ENCODE peak calls at places on chromosomes 4 and X, in six cellular contexts. One of them, this sample, is unnamed.

GRCh38 chr4:164210377-164210776 is 543.6 kb upstream of the SMIM31 start:
- DNase-seq in HFF-Myc: no peak
- DNase-seq in GM13977: no peak
- DNase-seq in mucosa of descending colon: no peak
- DNase-seq in progenitor cell of endocrine pancreas: no peak
- DNase-seq in fibroblast of villous mesenchyme: no peak
- DNase-seq in this sample: no peak

GRCh38 chr4:143417679-143418403 is 81.2 kb downstream of the GAB1 start:
- DNase-seq in fibroblast of villous mesenchyme: no peak
- DNase-seq in GM13977: peak; percentile 23
- DNase-seq in HFF-Myc: no peak
- DNase-seq in mucosa of descending colon: no peak
- DNase-seq in progenitor cell of endocrine pancreas: no peak
- DNase-seq in this sample: no peak

GRCh38 chr4:83639849-83640493 is 104.1 kb downstream of the GPAT3 start:
- DNase-seq in fibroblast of villous mesenchyme: peak; percentile 84
- DNase-seq in mucosa of descending colon: peak; percentile 89
- DNase-seq in GM13977: peak; percentile 68
- DNase-seq in HFF-Myc: peak; percentile 67
- DNase-seq in progenitor cell of endocrine pancreas: peak; percentile 49
- DNase-seq in this sample: peak; percentile 61

GRCh38 chr4:73213917-73214663 is 44.5 kb downstream of the ANKRD17 start:
- DNase-seq in GM13977: no peak
- DNase-seq in HFF-Myc: no peak
- DNase-seq in mucosa of descending colon: no peak
- DNase-seq in fibroblast of villous mesenchyme: peak; percentile 28
- DNase-seq in progenitor cell of endocrine pancreas: no peak
- DNase-seq in this sample: no peak

GRCh38 chr4:7070729-7071511 is 3.1 kb upstream of the GRPEL1 start:
- DNase-seq in mucosa of descending colon: peak; percentile 94
- DNase-seq in progenitor cell of endocrine pancreas: peak; percentile 91
- DNase-seq in HFF-Myc: no peak
- DNase-seq in GM13977: peak; percentile 80
- DNase-seq in fibroblast of villous mesenchyme: peak; percentile 70
- DNase-seq in this sample: peak; percentile 87

GRCh38 chr4:769511-769910 is 56.4 kb downstream of the CPLX1 start:
- DNase-seq in mucosa of descending colon: no peak
- DNase-seq in GM13977: no peak
- DNase-seq in fibroblast of villous mesenchyme: no peak
- DNase-seq in HFF-Myc: no peak
- DNase-seq in progenitor cell of endocrine pancreas: no peak
- DNase-seq in this sample: no peak

GRCh38 chrX:102651968-102652744 is 873 bp downstream of the GPRASP1 start:
- DNase-seq in fibroblast of villous mesenchyme: peak; percentile 50
- DNase-seq in mucosa of descending colon: peak; percentile 47
- DNase-seq in HFF-Myc: no peak
- DNase-seq in GM13977: no peak
- DNase-seq in progenitor cell of endocrine pancreas: no peak
- DNase-seq in this sample: peak; percentile 19

GRCh38 chr4:3827616-3828492 is 61.7 kb downstream of the ADRA2C start:
- DNase-seq in mucosa of descending colon: peak; percentile 89
- DNase-seq in progenitor cell of endocrine pancreas: no peak
- DNase-seq in HFF-Myc: no peak
- DNase-seq in fibroblast of villous mesenchyme: peak; percentile 19
- DNase-seq in GM13977: no peak
- DNase-seq in this sample: no peak

GRCh38 chr4:7333024-7333780 is 101.5 kb downstream of the PSAPL1 start:
- DNase-seq in GM13977: no peak
- DNase-seq in HFF-Myc: no peak
- DNase-seq in fibroblast of villous mesenchyme: no peak
- DNase-seq in progenitor cell of endocrine pancreas: no peak
- DNase-seq in mucosa of descending colon: no peak
- DNase-seq in this sample: no peak

GRCh38 chrX:38335382-38335781 is 8.1 kb upstream of the RPGR start:
- DNase-seq in GM13977: no peak
- DNase-seq in mucosa of descending colon: no peak
- DNase-seq in HFF-Myc: no peak
- DNase-seq in fibroblast of villous mesenchyme: no peak
- DNase-seq in progenitor cell of endocrine pancreas: no peak
- DNase-seq in this sample: no peak

GRCh38 chrX:38754102-38754790 is 47.0 kb upstream of the MID1IP1 start:
- DNase-seq in HFF-Myc: peak; percentile 6
- DNase-seq in mucosa of descending colon: peak; percentile 54
- DNase-seq in progenitor cell of endocrine pancreas: no peak
- DNase-seq in fibroblast of villous mesenchyme: peak; percentile 56
- DNase-seq in GM13977: peak; percentile 22
- DNase-seq in this sample: peak; percentile 32

GRCh38 chrX:5086388-5086787 is 1142.3 kb downstream of the NLGN4X start:
- DNase-seq in HFF-Myc: no peak
- DNase-seq in progenitor cell of endocrine pancreas: no peak
- DNase-seq in GM13977: no peak
- DNase-seq in fibroblast of villous mesenchyme: peak; percentile 1
- DNase-seq in mucosa of descending colon: no peak
- DNase-seq in this sample: no peak

GRCh38 chrX:83469551-83469950 is 38.5 kb upstream of the POU3F4 start:
- DNase-seq in fibroblast of villous mesenchyme: no peak
- DNase-seq in GM13977: peak; percentile 31
- DNase-seq in mucosa of descending colon: peak; percentile 34
- DNase-seq in progenitor cell of endocrine pancreas: no peak
- DNase-seq in HFF-Myc: no peak
- DNase-seq in this sample: peak; percentile 29

GRCh38 chr4:32790803-32791202 is 2070.6 kb downstream of the PCDH7 start:
- DNase-seq in progenitor cell of endocrine pancreas: no peak
- DNase-seq in mucosa of descending colon: no peak
- DNase-seq in HFF-Myc: no peak
- DNase-seq in GM13977: no peak
- DNase-seq in fibroblast of villous mesenchyme: no peak
- DNase-seq in this sample: no peak

GRCh38 chr4:154741877-154742851 is 1.6 kb upstream of the LRAT start:
- DNase-seq in GM13977: peak; percentile 26
- DNase-seq in fibroblast of villous mesenchyme: no peak
- DNase-seq in HFF-Myc: no peak
- DNase-seq in mucosa of descending colon: no peak
- DNase-seq in progenitor cell of endocrine pancreas: peak; percentile 17
- DNase-seq in this sample: peak; percentile 38

GRCh38 chr4:20676773-20677172 is 23.5 kb upstream of the PACRGL start:
- DNase-seq in progenitor cell of endocrine pancreas: no peak
- DNase-seq in fibroblast of villous mesenchyme: no peak
- DNase-seq in HFF-Myc: no peak
- DNase-seq in mucosa of descending colon: no peak
- DNase-seq in GM13977: no peak
- DNase-seq in this sample: peak; percentile 30

GRCh38 chr4:113657834-113658233 is 103.7 kb downstream of the CAMK2D start:
- DNase-seq in progenitor cell of endocrine pancreas: no peak
- DNase-seq in GM13977: no peak
- DNase-seq in HFF-Myc: no peak
- DNase-seq in fibroblast of villous mesenchyme: no peak
- DNase-seq in mucosa of descending colon: no peak
- DNase-seq in this sample: no peak

GRCh38 chr4:10596586-10597285 is 87.8 kb downstream of the CLNK start:
- DNase-seq in progenitor cell of endocrine pancreas: no peak
- DNase-seq in HFF-Myc: no peak
- DNase-seq in fibroblast of villous mesenchyme: no peak
- DNase-seq in GM13977: no peak
- DNase-seq in mucosa of descending colon: no peak
- DNase-seq in this sample: no peak

GRCh38 chr4:76434901-76435688 is at the start of gene SHROOM3:
- DNase-seq in mucosa of descending colon: no peak
- DNase-seq in GM13977: no peak
- DNase-seq in progenitor cell of endocrine pancreas: no peak
- DNase-seq in fibroblast of villous mesenchyme: peak; percentile 3
- DNase-seq in HFF-Myc: no peak
- DNase-seq in this sample: no peak

GRCh38 chrX:17355976-17356375 is 19.0 kb upstream of the NHS start:
- DNase-seq in HFF-Myc: no peak
- DNase-seq in progenitor cell of endocrine pancreas: no peak
- DNase-seq in fibroblast of villous mesenchyme: no peak
- DNase-seq in GM13977: no peak
- DNase-seq in mucosa of descending colon: no peak
- DNase-seq in this sample: no peak

GRCh38 chr4:140012688-140013087 is 141.3 kb downstream of the MAML3 start:
- DNase-seq in HFF-Myc: peak; percentile 79
- DNase-seq in progenitor cell of endocrine pancreas: no peak
- DNase-seq in fibroblast of villous mesenchyme: peak; percentile 83
- DNase-seq in GM13977: peak; percentile 17
- DNase-seq in mucosa of descending colon: peak; percentile 90
- DNase-seq in this sample: peak; percentile 17
- TF ChIP-seq CTCF in HFF-Myc: peak; percentile 70
- TF ChIP-seq CTCF in progenitor cell of endocrine pancreas: peak; percentile 56
- TF ChIP-seq CTCF in fibroblast of villous mesenchyme: peak; percentile 78
- TF ChIP-seq CTCF in GM13977: peak; percentile 51
- TF ChIP-seq CTCF in mucosa of descending colon: peak; percentile 24
- TF ChIP-seq CTCF in this sample: peak; percentile 34

GRCh38 chr4:185718578-185719492 is 93.2 kb downstream of the SORBS2 start:
- DNase-seq in fibroblast of villous mesenchyme: no peak
- DNase-seq in progenitor cell of endocrine pancreas: no peak
- DNase-seq in mucosa of descending colon: no peak
- DNase-seq in GM13977: no peak
- DNase-seq in HFF-Myc: no peak
- DNase-seq in this sample: no peak
- TF ChIP-seq CTCF in fibroblast of villous mesenchyme: no peak
- TF ChIP-seq CTCF in progenitor cell of endocrine pancreas: no peak
- TF ChIP-seq CTCF in mucosa of descending colon: no peak
- TF ChIP-seq CTCF in GM13977: no peak
- TF ChIP-seq CTCF in HFF-Myc: no peak
- TF ChIP-seq CTCF in this sample: no peak

GRCh38 chr4:117692538-117692937 is 341.7 kb upstream of the NDST3 start:
- DNase-seq in HFF-Myc: no peak
- DNase-seq in GM13977: no peak
- DNase-seq in mucosa of descending colon: no peak
- DNase-seq in progenitor cell of endocrine pancreas: no peak
- DNase-seq in fibroblast of villous mesenchyme: no peak
- DNase-seq in this sample: no peak
- TF ChIP-seq CTCF in HFF-Myc: no peak
- TF ChIP-seq CTCF in GM13977: no peak
- TF ChIP-seq CTCF in mucosa of descending colon: no peak
- TF ChIP-seq CTCF in progenitor cell of endocrine pancreas: peak; percentile 15
- TF ChIP-seq CTCF in fibroblast of villous mesenchyme: no peak
- TF ChIP-seq CTCF in this sample: no peak

GRCh38 chrX:125436855-125437254 is 117.2 kb downstream of the TEX13C start:
- DNase-seq in progenitor cell of endocrine pancreas: no peak
- DNase-seq in HFF-Myc: no peak
- DNase-seq in GM13977: no peak
- DNase-seq in mucosa of descending colon: no peak
- DNase-seq in fibroblast of villous mesenchyme: no peak
- DNase-seq in this sample: peak; percentile 4
- TF ChIP-seq CTCF in progenitor cell of endocrine pancreas: peak; percentile 70
- TF ChIP-seq CTCF in HFF-Myc: no peak
- TF ChIP-seq CTCF in GM13977: peak; percentile 53
- TF ChIP-seq CTCF in mucosa of descending colon: no peak
- TF ChIP-seq CTCF in fibroblast of villous mesenchyme: no peak
- TF ChIP-seq CTCF in this sample: peak; percentile 43